ENCODE peak calls at places on chromosomes 2 and 18, in six cellular contexts. B, A, D, K, W and U are unnamed samples.

GRCh38 chr18:452801-453200 is 47.7 kb downstream of the COLEC12 start:
- DNase-seq in D (no peak), A (no peak), W (no peak), K (no peak), B (no peak), U (no peak)

GRCh38 chr2:192827735-192828134 is 633.0 kb upstream of the TMEFF2 start:
- DNase-seq in D (no peak), B (no peak), W (no peak), K (no peak), A (no peak), U (no peak)

GRCh38 chr18:80238651-80239260 is 8.6 kb downstream of the PARD6G start:
- DNase-seq in W (no peak), D (no peak), K (no peak), B (peak), A (no peak), U (no peak)

GRCh38 chr2:101125374-101125773 is 25.8 kb downstream of the TBC1D8 start:
- DNase-seq in W (no peak), K (peak), A (no peak), B (no peak), D (peak), U (no peak)

GRCh38 chr18:28594034-28594433 is 417.1 kb upstream of the CDH2 start:
- DNase-seq in W (no peak), A (no peak), B (no peak), K (peak), D (peak), U (no peak)

GRCh38 chr2:218607436-218608115 is at the start of gene PLCD4:
- DNase-seq in A (no peak), K (peak), W (no peak), B (no peak), D (peak), U (no peak)

GRCh38 chr2:46683541-46683940 is 204.2 kb downstream of the TMEM247 start:
- DNase-seq in B (no peak), A (no peak), W (no peak), D (no peak), K (no peak), U (no peak)

GRCh38 chr18:5868218-5868904 is 27.0 kb downstream of the TMEM200C start:
- DNase-seq in A (peak), B (peak), W (no peak), D (peak), K (peak), U (peak)

GRCh38 chr2:106843910-106844250 is 42.1 kb downstream of the ST6GAL2 start:
- DNase-seq in D (no peak), B (no peak), K (no peak), A (no peak), W (no peak), U (no peak)

GRCh38 chr2:106299696-106300095 is 105.6 kb upstream of the UXS1 start:
- DNase-seq in D (no peak), W (no peak), B (no peak), K (no peak), A (no peak), U (no peak)

GRCh38 chr2:113117594-113118262 is 9.7 kb upstream of the IL1RN start:
- DNase-seq in B (no peak), W (peak), K (peak), A (no peak), D (peak), U (no peak)

GRCh38 chr2:215411941-215412743 is 23.7 kb downstream of the FN1 start:
- DNase-seq in D (no peak), K (no peak), B (no peak), A (no peak), W (no peak), U (no peak)

GRCh38 chr2:224069172-224069571 is 30.1 kb upstream of the SERPINE2 start:
- DNase-seq in B (no peak), K (no peak), D (peak), A (no peak), W (no peak), U (no peak)

GRCh38 chr2:99618579-99619097 is 128.8 kb upstream of the REV1 start:
- DNase-seq in A (no peak), W (no peak), B (no peak), D (no peak), K (no peak), U (no peak)